ENCODE peak calls at places on chromosomes 2 and 18, in ten cellular contexts. O is NCI-H82; X is NCI-H1694 treated with DMSO at 0.1 percent for 48 hours; D is Calu3; E is IMR-90; W is KBM-7; C is CD8-positive, alpha-beta memory T cell; T is body of pancreas; B is anterior cingulate cortex; R is transverse colon. S is an unnamed sample.

GRCh38 chr2:237533668-237534138 is 32.7 kb upstream of the PRLH start:
- DNase-seq in O (peak), X (no peak), D (no peak), E (no peak), W (peak), C (no peak), T (no peak), B (no peak), R (no peak), S (no peak)

GRCh38 chr2:130337735-130338325 is 4.9 kb upstream of the IMP4 start:
- DNase-seq in O (no peak), X (no peak), D (no peak), E (peak), W (no peak), C (no peak), T (no peak), B (no peak), R (no peak), S (no peak)

GRCh38 chr2:198873771-198874501 is 583.8 kb downstream of the SATB2 start:
- DNase-seq in O (no peak), X (no peak), D (no peak), E (peak), W (no peak), C (no peak), T (no peak), B (no peak), R (no peak), S (no peak)

GRCh38 chr18:63177259-63177658 is 142.3 kb downstream of the BCL2 start:
- DNase-seq in O (no peak), X (no peak), D (no peak), E (no peak), W (no peak), C (no peak), T (no peak), B (no peak), R (no peak), S (peak)

GRCh38 chr2:135996304-135996703 is 10.9 kb upstream of the DARS1 start:
- DNase-seq in O (no peak), X (no peak), D (no peak), E (no peak), W (no peak), C (no peak), T (no peak), B (no peak), R (no peak), S (no peak)

GRCh38 chr2:33219850-33220275 is 256.6 kb upstream of the RASGRP3 start:
- DNase-seq in O (no peak), X (no peak), D (no peak), E (peak), W (peak), C (no peak), T (no peak), B (no peak), R (no peak), S (no peak)

GRCh38 chr2:216551234-216551633 is 52.6 kb downstream of the RPL37A start:
- DNase-seq in O (no peak), X (no peak), D (no peak), E (peak), W (no peak), C (no peak), T (peak), B (no peak), R (peak), S (no peak)

GRCh38 chr2:39990335-39990734 is 211.3 kb upstream of the THUMPD2 start:
- DNase-seq in O (no peak), X (no peak), D (no peak), E (peak), W (no peak), C (no peak), T (no peak), B (no peak), R (no peak), S (no peak)

GRCh38 chr2:201758873-201759272 is 21.9 kb downstream of the ALS2 start:
- DNase-seq in O (no peak), X (no peak), D (no peak), E (no peak), W (no peak), C (no peak), T (no peak), B (no peak), R (no peak), S (no peak)

GRCh38 chr18:75344161-75344560 is 83.3 kb downstream of the SMIM21 start:
- DNase-seq in O (no peak), X (no peak), D (no peak), E (no peak), W (no peak), C (no peak), T (no peak), B (no peak), R (no peak), S (no peak)

S was measured in Peyer's patch.